ENCODE peak calls at places on chromosomes 4 and X, in seven cellular contexts. M is right atrium auricular region; V is fibroblast of lung; U is brain pericyte; X is NCI-H1417; I is activated CD8-positive, alpha-beta memory T cell treated with anti-CD3 and anti-CD28 coated beads, Interleukin-2, amount 50 U/mL, for 4 hours; A is heart right ventricle. C is an unnamed sample.

GRCh38 chrX:1464282-1465131 is 11.8 kb upstream of the ASMTL start:
- DNase-seq in M (peak; percentile 48), V (no peak), U (no peak), X (no peak), I (peak; percentile 19), A (no peak), C (no peak)

GRCh38 chr4:105272002-105272401 is 125.3 kb downstream of the TET2 start:
- DNase-seq in M (no peak), V (no peak), U (no peak), X (no peak), I (no peak), A (no peak), C (no peak)

GRCh38 chr4:172962564-172963353 is 205.9 kb upstream of the GALNT7 start:
- DNase-seq in M (no peak), V (peak; percentile 95), U (no peak), X (peak; percentile 38), I (no peak), A (no peak), C (no peak)

GRCh38 chr4:628346-628745 is 3.0 kb downstream of the PDE6B start:
- DNase-seq in M (no peak), V (no peak), U (no peak), X (no peak), I (no peak), A (no peak), C (no peak)

GRCh38 chr4:26406346-26406975 is 83.8 kb downstream of the CCKAR start:
- DNase-seq in M (no peak), V (peak; percentile 32), U (no peak), X (no peak), I (no peak), A (no peak), C (no peak)

GRCh38 chr4:101201421-101201820 is 145.9 kb downstream of the PPP3CA start:
- DNase-seq in M (no peak), V (no peak), U (no peak), X (peak; percentile 13), I (no peak), A (no peak), C (no peak)

GRCh38 chr4:39032218-39033085 is at the start of gene TMEM156:
- DNase-seq in M (no peak), V (no peak), U (no peak), X (no peak), I (peak; percentile 26), A (no peak), C (no peak)

GRCh38 chr4:23894021-23894420 is 4.2 kb upstream of the PPARGC1A start:
- DNase-seq in M (no peak), V (no peak), U (no peak), X (no peak), I (no peak), A (no peak), C (no peak)

GRCh38 chr4:15781427-15782095 is 3.4 kb downstream of the CD38 start:
- DNase-seq in M (no peak), V (no peak), U (no peak), X (no peak), I (no peak), A (no peak), C (no peak)

GRCh38 chrX:41475611-41476241 is 28.6 kb downstream of the NYX start:
- DNase-seq in M (no peak), V (no peak), U (no peak), X (no peak), I (no peak), A (no peak), C (no peak)

GRCh38 chr4:120454788-120455187 is 388.1 kb upstream of the MAD2L1 start:
- DNase-seq in M (no peak), V (no peak), U (no peak), X (no peak), I (no peak), A (no peak), C (no peak)

GRCh38 chr4:140740906-140741670 is 15.1 kb downstream of the TBC1D9 start:
- DNase-seq in M (no peak), V (no peak), U (no peak), X (no peak), I (no peak), A (no peak), C (no peak)

GRCh38 chr4:4260185-4260751 is 12.2 kb upstream of the TMEM128 start:
- DNase-seq in M (no peak), V (peak; percentile 51), U (peak; percentile 20), X (no peak), I (no peak), A (no peak), C (no peak)

GRCh38 chrX:38375888-38376287 is 23.5 kb downstream of the OTC start:
- DNase-seq in M (no peak), V (no peak), U (no peak), X (no peak), I (no peak), A (no peak), C (peak; percentile 18)

GRCh38 chrX:109826954-109827708 is 94.1 kb upstream of the ACSL4 start:
- DNase-seq in M (no peak), V (peak; percentile 86), U (peak; percentile 55), X (no peak), I (no peak), A (no peak), C (no peak)

GRCh38 chr4:85836588-85836987 is 361.6 kb downstream of the ARHGAP24 start:
- DNase-seq in M (no peak), V (no peak), U (no peak), X (no peak), I (no peak), A (no peak), C (no peak)

GRCh38 chr4:102430511-102430910 is 70.6 kb upstream of the NFKB1 start:
- DNase-seq in M (no peak), V (peak; percentile 41), U (no peak), X (peak; percentile 19), I (no peak), A (no peak), C (no peak)

GRCh38 chr4:1566838-1567518 is 117.1 kb downstream of the FAM53A start:
- DNase-seq in M (no peak), V (no peak), U (no peak), X (no peak), I (no peak), A (peak; percentile 8), C (no peak)

GRCh38 chrX:93985621-93986020 is 311.6 kb downstream of the FAM133A start:
- DNase-seq in M (no peak), V (no peak), U (no peak), X (no peak), I (no peak), A (no peak), C (no peak)

GRCh38 chrX:23403849-23404248 is 69.2 kb downstream of the PTCHD1 start:
- DNase-seq in M (no peak), V (no peak), U (no peak), X (no peak), I (no peak), A (no peak), C (no peak)